ENCODE peak calls at places on chromosomes 4 and X, in nine cellular contexts. B, Y, K, O, F, N, Z, G and U are unnamed samples.

GRCh38 chr4:98663226-98664006 is 5.0 kb upstream of the TSPAN5 start:
- DNase-seq in Z (peak), O (no peak), G (peak), Y (no peak), K (peak), F (peak), B (peak), N (peak), U (no peak)

GRCh38 chr4:153310793-153311192 is 33.7 kb upstream of the MND1 start:
- DNase-seq in N (no peak), Z (no peak), O (no peak), K (no peak), B (no peak), Y (no peak), F (no peak), G (no peak), U (no peak)

GRCh38 chrX:49838374-49838773 is 9.3 kb downstream of the PAGE4 start:
- DNase-seq in Z (no peak), G (peak), O (no peak), Y (peak), K (no peak), B (no peak), N (no peak), F (peak), U (no peak)

GRCh38 chr4:41432219-41432618 is 105.7 kb upstream of the LIMCH1 start:
- DNase-seq in G (no peak), Z (no peak), N (no peak), O (no peak), F (no peak), K (no peak), Y (no peak), B (no peak), U (no peak)

GRCh38 chr4:79413032-79413431 is 5.0 kb upstream of the GK2 start:
- DNase-seq in O (no peak), Y (no peak), Z (no peak), K (no peak), B (no peak), G (no peak), N (no peak), F (no peak), U (no peak)

GRCh38 chr4:165208322-165208652 is 926 bp downstream of the KLHL2 start:
- DNase-seq in Y (no peak), G (no peak), K (peak), F (no peak), N (no peak), Z (no peak), O (no peak), B (no peak), U (no peak)

GRCh38 chr4:128451270-128451905 is 163.8 kb upstream of the PGRMC2 start:
- DNase-seq in Z (no peak), B (no peak), O (no peak), Y (no peak), G (peak), F (no peak), K (no peak), N (no peak), U (no peak)

GRCh38 chr4:121189811-121190210 is 25.7 kb upstream of the TNIP3 start:
- DNase-seq in Z (no peak), N (no peak), K (peak), Y (no peak), F (peak), B (peak), G (no peak), O (no peak), U (no peak)

GRCh38 chrX:24495700-24496099 is 30.6 kb downstream of the PDK3 start:
- DNase-seq in Y (no peak), K (no peak), F (no peak), Z (no peak), G (no peak), B (no peak), N (no peak), O (no peak), U (no peak)

GRCh38 chr4:110970642-110971041 is 347.8 kb upstream of the PITX2 start:
- DNase-seq in B (no peak), O (no peak), Y (no peak), K (no peak), G (peak), N (no peak), F (peak), Z (peak), U (peak)